ENCODE peak calls at places on chromosomes 4 and X, in five cellular contexts. O is NCI-H774; V is A549; M is NCI-H1436; T is stimulated activated CD4-positive, alpha-beta T cell treated with anti-CD3 and anti-CD28 coated beads, Interleukin-4, amount 100 ng/mL, for 24 hours. J is an unnamed sample.

GRCh38 chrX:345020-345925 is 26.7 kb upstream of the GTPBP6 start:
- DNase-seq in T (no peak), V (no peak), M (no peak), O (no peak), J (no peak)

GRCh38 chr4:154361450-154361849 is 130.1 kb downstream of the DCHS2 start:
- DNase-seq in M (no peak), V (no peak), T (no peak), O (no peak), J (no peak)

GRCh38 chr4:182578402-182578801 is 335.2 kb downstream of the TENM3 start:
- DNase-seq in M (no peak), V (peak), T (no peak), O (no peak), J (no peak)

GRCh38 chr4:42706086-42706485 is 49.2 kb upstream of the ATP8A1 start:
- DNase-seq in O (no peak), M (no peak), V (no peak), T (no peak), J (no peak)

GRCh38 chr4:26204249-26204825 is 116.5 kb upstream of the RBPJ start:
- DNase-seq in V (no peak), T (no peak), O (no peak), M (no peak), J (no peak)

GRCh38 chrX:7205037-7205577 is 57.2 kb upstream of the PUDP start:
- DNase-seq in V (no peak), M (no peak), T (no peak), O (no peak), J (no peak)

GRCh38 chr4:143375326-143376073 is 38.8 kb downstream of the GAB1 start:
- DNase-seq in V (peak), M (no peak), T (no peak), O (no peak), J (no peak)

GRCh38 chr4:96638132-96638531 is 798.2 kb downstream of the PDHA2 start:
- DNase-seq in O (no peak), V (no peak), T (no peak), M (no peak), J (no peak)

GRCh38 chr4:148849581-148849980 is 407.4 kb upstream of the NR3C2 start:
- DNase-seq in V (no peak), O (no peak), M (no peak), T (no peak), J (no peak)

GRCh38 chr4:122218762-122219161 is 66.6 kb downstream of the BLTP1 start:
- DNase-seq in O (no peak), T (no peak), M (no peak), V (peak), J (no peak)

GRCh38 chr4:39840027-39840426 is 137.7 kb downstream of the PDS5A start:
- DNase-seq in V (no peak), T (no peak), M (no peak), O (no peak), J (no peak)

GRCh38 chr4:72383439-72383838 is 185.6 kb downstream of the ADAMTS3 start:
- DNase-seq in M (no peak), V (no peak), O (no peak), T (no peak), J (no peak)

GRCh38 chr4:168857546-168858314 is 152.3 kb downstream of the CBR4 start:
- DNase-seq in M (no peak), T (no peak), V (no peak), O (no peak), J (no peak)

GRCh38 chr4:140724780-140725179 is 31.4 kb downstream of the TBC1D9 start:
- DNase-seq in M (no peak), O (no peak), T (no peak), V (no peak), J (no peak)

GRCh38 chr4:685681-686218 is 3.2 kb downstream of the SLC49A3 start:
- DNase-seq in T (no peak), V (no peak), O (no peak), M (no peak), J (no peak)

GRCh38 chr4:20658456-20658855 is 41.8 kb upstream of the PACRGL start:
- DNase-seq in V (no peak), T (no peak), M (no peak), O (no peak), J (no peak)

GRCh38 chr4:38046735-38047487 is 86.7 kb downstream of the PTTG2 start:
- DNase-seq in T (no peak), O (no peak), M (peak), V (no peak), J (no peak)

GRCh38 chr4:175290401-175290800 is 372.2 kb downstream of the ADAM29 start:
- DNase-seq in V (no peak), T (no peak), M (no peak), O (no peak), J (no peak)

GRCh38 chr4:2220016-2220620 is 21.8 kb downstream of the HAUS3 start:
- DNase-seq in O (peak), V (peak), M (peak), T (peak), J (peak)

GRCh38 chr4:140004580-140005314 is 149.2 kb downstream of the MAML3 start:
- DNase-seq in M (no peak), O (no peak), T (no peak), V (no peak), J (peak)

J was measured in NCI-H2107.